ENCODE peak calls at places on chromosomes 13 and 19, in four cellular contexts. N is K562, Y is GM12878, L is HepG2. W is an unnamed sample.

GRCh38 chr13:32415019-32415418 is 12.9 kb downstream of the N4BP2L1 start:
- DNase-seq in N (peak; percentile 25), Y (no peak), L (no peak), W (peak; percentile 37)

GRCh38 chr13:39035799-39036198 is 2.1 kb downstream of the PROSER1 start:
- DNase-seq in N (no peak), Y (no peak), L (no peak), W (no peak)

GRCh38 chr13:98482476-98483444 is 94.1 kb downstream of the STK24 start:
- DNase-seq in N (no peak), Y (no peak), L (no peak), W (no peak)

GRCh38 chr13:32881074-32881791 is 135.0 kb upstream of the KL start:
- DNase-seq in N (no peak), Y (no peak), L (no peak), W (no peak)

GRCh38 chr13:27476943-27477681 is 26.7 kb upstream of the MTIF3 start:
- DNase-seq in N (no peak), Y (no peak), L (peak; percentile 76), W (no peak)

GRCh38 chr13:23578411-23579071 is 8.3 kb downstream of the TNFRSF19 start:
- DNase-seq in N (peak; percentile 48), Y (no peak), L (peak; percentile 63), W (peak; percentile 40)

GRCh38 chr19:43906774-43907173 is 28.3 kb downstream of the ZNF45 start:
- DNase-seq in N (no peak), Y (no peak), L (no peak), W (no peak)

GRCh38 chr19:42271045-42271419 is 2.0 kb downstream of the CIC start:
- DNase-seq in N (no peak), Y (no peak), L (no peak), W (no peak)

DNA sequence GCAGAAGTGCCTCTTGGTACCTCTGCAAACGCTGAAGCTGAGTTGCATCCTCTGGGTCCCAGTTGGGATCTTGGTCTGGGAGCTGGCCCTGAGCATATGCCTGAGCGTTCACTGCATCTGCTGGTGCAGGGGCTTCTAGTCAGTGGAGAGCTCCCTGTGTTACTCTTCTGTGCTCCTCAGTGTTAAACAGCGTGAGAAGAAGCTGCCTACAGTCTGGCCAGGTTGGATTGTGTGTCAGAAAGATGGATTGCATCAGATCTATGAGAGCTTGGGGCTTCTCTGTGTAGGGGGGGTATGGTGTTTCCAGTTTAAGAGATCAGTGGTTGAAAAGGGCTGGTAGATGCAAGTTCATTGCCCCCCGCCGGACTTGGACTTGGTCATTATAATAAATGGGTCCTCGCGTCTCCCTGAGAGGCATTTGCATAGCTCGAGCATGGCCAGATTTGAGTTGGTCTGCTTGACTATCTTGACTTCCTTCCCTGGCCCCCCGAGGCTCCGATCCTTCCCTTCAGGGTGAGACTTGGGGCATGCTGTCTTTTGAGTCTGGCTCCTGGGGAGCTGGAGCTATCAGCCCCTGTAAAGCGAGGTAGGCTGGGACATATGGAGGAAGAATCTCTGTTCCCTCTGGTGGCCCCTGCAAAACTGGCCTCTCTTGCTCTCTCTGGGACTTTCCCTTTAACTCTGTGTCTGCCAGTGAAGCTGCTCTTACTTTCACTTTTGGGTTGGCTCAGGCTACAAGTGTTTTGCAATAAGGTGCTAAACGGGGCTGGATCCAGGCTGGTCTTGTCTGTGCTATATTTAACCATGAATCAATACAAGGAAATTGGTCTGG is 52.9 kb downstream of the OR10H4 start:
- DNase-seq in N (no peak), Y (peak; percentile 55), L (peak; percentile 33), W (no peak)
- TF ChIP-seq FOXK2 in N (no peak), Y (no peak), L (no peak), W (no peak)

DNA sequence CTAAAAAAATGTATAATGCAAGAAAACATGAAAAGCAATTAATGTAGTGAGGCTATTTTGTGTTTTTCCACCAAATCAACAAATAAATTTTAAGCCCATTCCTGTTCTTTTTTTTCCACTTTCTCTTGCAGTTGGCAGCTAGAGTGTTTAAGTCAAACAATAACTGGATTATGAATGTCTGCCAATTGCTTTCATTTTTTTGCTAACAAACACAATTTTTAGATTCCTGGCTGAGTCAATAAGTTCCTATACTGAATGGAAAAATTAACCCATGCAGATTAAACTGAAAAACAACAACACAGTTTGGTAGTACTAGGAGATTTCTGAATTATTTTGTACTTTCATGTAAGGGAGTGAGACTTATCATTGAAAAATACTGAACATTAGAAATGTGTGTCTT is 232.4 kb downstream of the SLITRK5 start:
- DNase-seq in N (no peak), Y (no peak), L (no peak), W (no peak)
- TF ChIP-seq FOXK2 in N (no peak), Y (no peak), L (no peak), W (no peak)

GRCh38 chr13:74248477-74248876 is 114.3 kb upstream of the KLF12 start:
- DNase-seq in N (no peak), Y (no peak), L (no peak), W (no peak)

GRCh38 chr13:74251778-74252519 is 117.7 kb upstream of the KLF12 start:
- DNase-seq in N (no peak), Y (no peak), L (no peak), W (no peak)

GRCh38 chr13:74250738-74251190 is 116.6 kb upstream of the KLF12 start:
- DNase-seq in N (no peak), Y (no peak), L (no peak), W (no peak)

GRCh38 chr13:74243637-74244526 is 109.7 kb upstream of the KLF12 start:
- DNase-seq in N (no peak), Y (no peak), L (no peak), W (no peak)

GRCh38 chr13:74246398-74246975 is 112.3 kb upstream of the KLF12 start:
- DNase-seq in N (no peak), Y (no peak), L (no peak), W (no peak)
- TF ChIP-seq FOXK2 in N (no peak), Y (no peak), L (no peak), W (no peak)

DNA sequence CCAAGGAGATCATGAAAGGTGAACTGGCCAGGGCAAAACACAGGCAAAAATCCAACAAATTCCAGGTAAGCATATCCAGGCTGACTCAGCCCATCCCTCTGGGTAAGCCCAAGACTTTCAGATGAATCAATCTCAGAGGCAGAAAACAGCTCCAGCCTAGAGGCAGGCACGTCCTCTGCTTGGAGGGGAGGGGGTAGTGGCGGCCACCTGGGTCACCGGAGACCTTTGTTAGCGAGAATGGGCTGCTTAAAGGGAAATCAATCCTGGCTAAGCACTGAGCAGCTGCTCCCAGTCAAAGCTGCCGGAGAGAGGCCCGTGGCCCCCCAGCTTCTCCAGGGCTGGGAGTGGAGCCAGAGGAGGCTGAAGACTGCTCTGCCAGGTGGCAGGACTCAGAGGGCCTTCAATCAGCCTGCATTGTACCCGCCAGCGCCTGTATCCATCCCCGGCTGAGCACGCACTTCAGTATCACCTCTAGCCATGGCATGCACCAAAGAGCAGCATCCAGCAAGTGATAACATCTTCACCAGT is 48.2 kb downstream of the PIN1 start:
- DNase-seq in N (no peak), Y (no peak), L (no peak), W (no peak)
- TF ChIP-seq FOXK2 in N (no peak), Y (no peak), L (no peak), W (no peak)

DNA sequence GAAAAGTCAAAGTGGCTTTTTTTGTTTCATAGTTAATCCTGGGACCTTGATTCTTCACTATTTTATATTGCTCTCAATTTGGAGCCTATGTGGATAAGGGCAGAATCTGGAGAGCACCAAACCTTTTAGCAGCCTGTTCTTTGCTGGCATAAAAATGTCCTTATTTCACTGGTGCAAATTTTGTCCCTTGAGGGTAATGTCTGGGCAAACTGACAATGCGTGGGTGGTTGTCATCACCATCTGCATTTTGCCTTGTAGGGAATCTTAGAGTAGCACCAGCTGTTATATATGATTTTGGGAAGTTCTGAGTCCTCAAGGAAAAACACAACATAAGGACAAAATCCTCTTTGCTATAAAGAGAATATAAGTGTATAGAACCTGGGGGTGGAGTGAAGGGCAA is 336.9 kb upstream of the HTR2A start:
- DNase-seq in N (no peak), Y (no peak), L (no peak), W (no peak)
- TF ChIP-seq FOXK2 in N (no peak), Y (no peak), L (no peak), W (no peak)

DNA sequence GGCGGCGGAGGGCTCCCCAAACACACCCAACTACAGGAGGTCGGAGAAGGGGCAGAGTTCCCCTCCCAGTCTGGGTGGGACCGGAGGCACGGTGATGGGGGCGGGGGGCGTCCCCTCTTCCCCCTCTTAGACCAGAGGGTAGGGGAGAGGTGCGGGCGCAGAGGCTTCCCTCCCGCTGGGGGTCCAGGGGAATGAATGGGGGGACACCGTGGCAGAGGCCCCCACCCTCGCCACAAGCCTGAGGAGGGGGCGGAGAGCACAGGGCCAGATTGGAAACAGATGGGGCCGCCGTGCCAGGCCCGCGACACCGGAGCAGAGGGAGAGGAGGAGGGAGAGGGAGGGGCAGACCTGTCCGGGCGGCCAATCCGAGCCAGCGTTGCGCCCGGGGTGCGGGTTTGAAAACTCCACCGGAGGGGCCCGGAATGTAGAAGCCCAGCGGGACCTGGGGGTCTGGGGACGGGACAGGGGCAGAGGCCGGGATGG is 47.0 kb downstream of the PTPRS start:
- DNase-seq in N (no peak), Y (no peak), L (no peak), W (peak; percentile 60)
- TF ChIP-seq FOXK2 in N (no peak), Y (no peak), L (no peak), W (no peak)

GRCh38 chr19:48537541-48537940 is 14.4 kb upstream of the SULT2B1 start:
- DNase-seq in N (no peak), Y (no peak), L (no peak), W (no peak)
- TF ChIP-seq FOXK2 in N (no peak), Y (no peak), L (no peak), W (no peak)

DNA sequence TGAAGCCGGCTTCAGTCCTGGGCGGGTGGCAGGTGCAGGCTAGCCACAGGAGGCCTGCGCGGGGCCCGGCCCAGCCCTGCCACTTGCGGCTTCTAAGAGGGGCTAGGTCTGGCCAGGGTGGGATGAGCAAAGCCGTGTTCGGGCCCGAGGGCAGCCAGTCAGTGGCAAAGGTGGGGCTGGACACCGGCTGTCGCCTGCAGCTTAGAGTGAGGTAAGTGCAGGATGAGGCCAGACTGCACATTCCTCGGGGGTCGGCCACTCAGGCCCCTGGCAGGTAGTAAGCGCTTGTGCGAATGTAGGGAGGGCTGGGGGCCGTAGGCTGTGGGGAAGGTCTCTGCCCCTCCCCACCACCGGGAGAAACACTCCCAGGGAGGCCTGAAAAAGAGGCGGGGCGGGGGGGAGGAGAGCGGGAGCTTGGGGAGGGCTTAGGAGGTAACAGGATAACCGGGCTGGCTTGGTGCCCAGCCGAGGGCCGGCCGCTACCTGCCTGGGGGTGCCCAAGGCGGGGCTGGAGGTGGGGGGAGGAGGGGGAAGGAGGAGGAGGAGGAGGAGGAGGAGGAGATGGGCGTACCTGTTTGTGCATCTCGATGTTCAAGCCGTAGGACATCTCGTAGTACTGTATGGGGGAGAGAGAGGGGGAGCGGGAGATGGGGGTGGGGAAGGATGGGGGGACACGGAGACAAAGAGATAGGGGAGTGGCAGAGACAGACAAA is 6.4 kb downstream of the TLE5 start:
- DNase-seq in N (no peak), Y (no peak), L (no peak), W (no peak)
- TF ChIP-seq FOXK2 in N (no peak), Y (no peak), L (no peak), W (no peak)

GRCh38 chr13:42348576-42348975 is 76.6 kb downstream of the AKAP11 start:
- DNase-seq in N (no peak), Y (no peak), L (no peak), W (no peak)
- TF ChIP-seq FOXK2 in N (no peak), Y (no peak), L (no peak), W (no peak)

DNA sequence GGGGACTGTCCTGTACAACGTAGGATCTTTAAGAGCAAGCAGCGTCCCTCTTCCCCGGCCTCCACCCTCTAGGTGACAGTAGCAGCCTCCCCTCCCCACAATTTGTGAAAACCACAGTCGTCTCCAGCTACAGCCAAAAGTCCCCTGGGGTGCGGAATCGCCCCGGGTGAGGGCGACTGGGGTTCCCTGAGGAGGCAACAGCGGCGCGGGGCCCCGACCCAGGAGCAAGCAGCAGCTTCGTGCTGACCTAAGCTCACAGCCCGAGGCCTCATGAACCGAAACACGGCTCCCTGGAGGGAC is 322 bp downstream of the ZNF558 start:
- DNase-seq in N (no peak), Y (no peak), L (no peak), W (no peak)
- TF ChIP-seq FOXK2 in N (no peak), Y (no peak), L (no peak), W (no peak)